ENCODE peak calls at places on chromosome 19, in five cellular contexts. One of them, this sample, is unnamed.

GRCh38 chr19:43354305-43354627 is 780 bp downstream of the CD177 start:
- DNase-seq in tibial nerve: no peak
- DNase-seq in Caco-2: no peak
- DNase-seq in heart right ventricle: no peak
- DNase-seq in left lung: no peak
- DNase-seq in this sample: no peak

GRCh38 chr19:46840157-46840942 is 10.3 kb downstream of the AP2S1 start:
- DNase-seq in tibial nerve: peak; percentile 28
- DNase-seq in Caco-2: peak; percentile 68
- DNase-seq in heart right ventricle: peak; percentile 47
- DNase-seq in left lung: no peak
- DNase-seq in this sample: peak; percentile 67

GRCh38 chr19:12788682-12789097 is 2.6 kb upstream of the JUNB start:
- DNase-seq in tibial nerve: peak; percentile 79
- DNase-seq in Caco-2: no peak
- DNase-seq in heart right ventricle: peak; percentile 84
- DNase-seq in left lung: peak; percentile 87
- DNase-seq in this sample: peak; percentile 84

GRCh38 chr19:19445911-19446361 is 40.5 kb downstream of the GATAD2A start:
- DNase-seq in tibial nerve: no peak
- DNase-seq in Caco-2: no peak
- DNase-seq in heart right ventricle: no peak
- DNase-seq in left lung: no peak
- DNase-seq in this sample: no peak

GRCh38 chr19:46704379-46705076 is 12.4 kb downstream of the PRKD2 start:
- DNase-seq in tibial nerve: peak; percentile 91
- DNase-seq in Caco-2: no peak
- DNase-seq in heart right ventricle: peak; percentile 86
- DNase-seq in left lung: peak; percentile 68
- DNase-seq in this sample: peak; percentile 55

GRCh38 chr19:49338691-49339363 is 3.6 kb downstream of the CD37 start:
- DNase-seq in tibial nerve: no peak
- DNase-seq in Caco-2: peak; percentile 91
- DNase-seq in heart right ventricle: peak; percentile 73
- DNase-seq in left lung: peak; percentile 87
- DNase-seq in this sample: peak; percentile 86

GRCh38 chr19:56712609-56713008 is 41.1 kb upstream of the ZNF835 start:
- DNase-seq in tibial nerve: no peak
- DNase-seq in Caco-2: no peak
- DNase-seq in heart right ventricle: no peak
- DNase-seq in left lung: no peak
- DNase-seq in this sample: no peak

GRCh38 chr19:50831026-50831396 is 2.4 kb downstream of the KLK15 start:
- DNase-seq in tibial nerve: no peak
- DNase-seq in Caco-2: no peak
- DNase-seq in heart right ventricle: no peak
- DNase-seq in left lung: no peak
- DNase-seq in this sample: no peak

GRCh38 chr19:6760606-6761005 is 6.6 kb downstream of the SH2D3A start:
- DNase-seq in tibial nerve: no peak
- DNase-seq in Caco-2: no peak
- DNase-seq in heart right ventricle: no peak
- DNase-seq in left lung: no peak
- DNase-seq in this sample: no peak

GRCh38 chr19:52473655-52474350 is 20.4 kb downstream of the ZNF578 start:
- DNase-seq in tibial nerve: no peak
- DNase-seq in Caco-2: no peak
- DNase-seq in heart right ventricle: no peak
- DNase-seq in left lung: no peak
- DNase-seq in this sample: no peak

GRCh38 chr19:48064509-48064908 is 20.6 kb upstream of the CABP5 start:
- DNase-seq in tibial nerve: no peak
- DNase-seq in Caco-2: no peak
- DNase-seq in heart right ventricle: no peak
- DNase-seq in left lung: no peak
- DNase-seq in this sample: no peak

GRCh38 chr19:5621945-5622464 is 571 bp downstream of the SAFB2 start:
- DNase-seq in tibial nerve: no peak
- DNase-seq in Caco-2: no peak
- DNase-seq in heart right ventricle: peak; percentile 21
- DNase-seq in left lung: peak; percentile 40
- DNase-seq in this sample: no peak

GRCh38 chr19:18660051-18660910 is 23.2 kb upstream of the CRTC1 start:
- DNase-seq in tibial nerve: peak; percentile 49
- DNase-seq in Caco-2: no peak
- DNase-seq in heart right ventricle: peak; percentile 80
- DNase-seq in left lung: peak; percentile 77
- DNase-seq in this sample: no peak

GRCh38 chr19:55206664-55207500 is 2.4 kb downstream of the PTPRH start:
- DNase-seq in tibial nerve: peak; percentile 44
- DNase-seq in Caco-2: peak; percentile 91
- DNase-seq in heart right ventricle: peak; percentile 79
- DNase-seq in left lung: peak; percentile 85
- DNase-seq in this sample: peak; percentile 99

GRCh38 chr19:40578442-40578908 is 1.8 kb downstream of the SHKBP1 start:
- DNase-seq in tibial nerve: no peak
- DNase-seq in Caco-2: peak; percentile 72
- DNase-seq in heart right ventricle: no peak
- DNase-seq in left lung: no peak
- DNase-seq in this sample: peak; percentile 32

GRCh38 chr19:3575949-3576673 is 3.4 kb downstream of the HMG20B start:
- DNase-seq in tibial nerve: no peak
- DNase-seq in Caco-2: no peak
- DNase-seq in heart right ventricle: no peak
- DNase-seq in left lung: no peak
- DNase-seq in this sample: no peak

GRCh38 chr19:1774999-1775772 is 21.9 kb downstream of the ONECUT3 start:
- DNase-seq in tibial nerve: no peak
- DNase-seq in Caco-2: no peak
- DNase-seq in heart right ventricle: no peak
- DNase-seq in left lung: no peak
- DNase-seq in this sample: no peak

GRCh38 chr19:1775951-1776605 is 22.8 kb downstream of the ONECUT3 start:
- DNase-seq in tibial nerve: no peak
- DNase-seq in Caco-2: no peak
- DNase-seq in heart right ventricle: no peak
- DNase-seq in left lung: no peak
- DNase-seq in this sample: no peak

GRCh38 chr19:1779604-1779973 is 26.3 kb downstream of the ONECUT3 start:
- DNase-seq in tibial nerve: no peak
- DNase-seq in Caco-2: no peak
- DNase-seq in heart right ventricle: no peak
- DNase-seq in left lung: no peak
- DNase-seq in this sample: no peak

GRCh38 chr19:1776606-1777147 is 23.4 kb downstream of the ONECUT3 start:
- DNase-seq in tibial nerve: no peak
- DNase-seq in Caco-2: no peak
- DNase-seq in heart right ventricle: no peak
- DNase-seq in left lung: no peak
- DNase-seq in this sample: no peak

DNA sequence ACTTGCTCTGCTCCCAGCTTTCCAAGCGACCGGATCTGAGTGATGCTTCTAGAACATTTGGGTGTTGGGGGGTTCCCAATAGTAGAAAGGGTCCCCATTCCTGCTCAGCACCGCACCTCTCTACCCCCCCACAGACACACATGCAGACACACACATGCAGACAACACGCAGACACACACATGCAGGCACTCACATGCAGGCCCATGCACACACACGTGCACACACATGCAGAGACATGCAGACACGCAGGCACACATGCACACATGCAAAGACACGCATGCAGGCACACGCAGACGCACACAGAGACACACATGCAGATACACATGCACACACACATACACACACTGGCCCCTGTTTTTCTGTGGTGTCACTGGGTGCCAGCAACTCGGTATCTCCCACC is 23.8 kb downstream of the ONECUT3 start:
- DNase-seq in tibial nerve: no peak
- DNase-seq in Caco-2: no peak
- DNase-seq in heart right ventricle: no peak
- DNase-seq in left lung: no peak
- DNase-seq in this sample: no peak
- H3K27me3 ChIP-seq in tibial nerve: peaks cover 96% of the 10 kb centered on the region
- H3K27me3 ChIP-seq in Caco-2: no peaks in the 10 kb centered on the region
- H3K27me3 ChIP-seq in heart right ventricle: peaks cover 97% of the 10 kb centered on the region
- H3K27me3 ChIP-seq in left lung: peaks cover 66% of the 10 kb centered on the region
- H3K27me3 ChIP-seq in this sample: peaks cover 45% of the 10 kb centered on the region

GRCh38 chr19:2045501-2046045 is 5.5 kb downstream of the MKNK2 start:
- DNase-seq in tibial nerve: no peak
- DNase-seq in Caco-2: no peak
- DNase-seq in heart right ventricle: peak; percentile 58
- DNase-seq in left lung: no peak
- DNase-seq in this sample: no peak

GRCh38 chr19:2043269-2043641 is 7.8 kb downstream of the MKNK2 start:
- DNase-seq in tibial nerve: no peak
- DNase-seq in Caco-2: no peak
- DNase-seq in heart right ventricle: no peak
- DNase-seq in left lung: no peak
- DNase-seq in this sample: no peak

GRCh38 chr19:2046046-2046907 is 4.8 kb downstream of the MKNK2 start:
- DNase-seq in tibial nerve: no peak
- DNase-seq in Caco-2: no peak
- DNase-seq in heart right ventricle: no peak
- DNase-seq in left lung: no peak
- DNase-seq in this sample: no peak

GRCh38 chr19:2043864-2044708 is 7.0 kb downstream of the MKNK2 start:
- DNase-seq in tibial nerve: no peak
- DNase-seq in Caco-2: no peak
- DNase-seq in heart right ventricle: no peak
- DNase-seq in left lung: no peak
- DNase-seq in this sample: no peak

DNA sequence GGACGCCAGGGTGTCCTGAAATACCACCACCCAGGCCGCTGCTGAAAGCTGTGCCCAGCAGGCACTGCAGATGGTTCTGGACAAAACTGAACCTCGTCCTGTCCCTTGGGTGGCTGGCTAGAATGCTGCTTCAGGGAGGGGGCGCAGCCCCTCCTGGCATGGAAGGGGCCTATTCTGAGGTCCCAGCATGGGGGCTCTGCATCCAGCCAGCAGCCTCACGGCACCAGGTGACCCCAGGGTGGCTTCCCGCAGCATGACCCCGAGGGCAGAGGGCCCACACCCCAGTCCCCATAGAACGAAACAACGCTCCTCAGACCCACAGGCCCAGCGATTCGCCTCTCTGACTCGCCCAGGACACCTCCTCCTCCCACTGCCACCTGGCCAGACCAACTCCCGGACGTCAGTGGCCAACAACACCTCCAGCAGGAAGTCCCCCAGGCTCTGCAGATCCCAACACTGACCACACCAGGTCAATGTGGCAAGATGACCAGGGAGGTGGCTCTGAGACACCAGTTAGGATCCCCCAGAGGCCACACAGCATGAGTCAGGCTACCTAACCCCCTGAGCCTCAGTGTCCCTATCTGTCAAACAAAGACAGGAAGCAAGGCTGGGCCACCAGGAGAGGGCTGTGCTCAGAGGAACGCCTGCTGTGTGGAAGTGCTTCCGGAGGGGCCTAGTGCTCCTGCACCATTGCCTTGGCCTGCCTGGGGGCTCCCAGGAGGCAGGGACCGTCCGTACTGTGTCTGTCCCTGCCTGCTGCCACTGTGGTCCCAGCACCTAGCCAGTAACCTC is 6.1 kb downstream of the MKNK2 start:
- DNase-seq in tibial nerve: no peak
- DNase-seq in Caco-2: no peak
- DNase-seq in heart right ventricle: no peak
- DNase-seq in left lung: no peak
- DNase-seq in this sample: no peak
- H3K4me1 ChIP-seq in tibial nerve: no peaks in the 10 kb centered on the region
- H3K4me1 ChIP-seq in Caco-2: peaks cover 11% of the 10 kb centered on the region
- H3K4me1 ChIP-seq in heart right ventricle: peaks cover 92% of the 10 kb centered on the region
- H3K4me1 ChIP-seq in left lung: peaks cover 57% of the 10 kb centered on the region
- H3K4me1 ChIP-seq in this sample: peaks cover 6% of the 10 kb centered on the region

DNA sequence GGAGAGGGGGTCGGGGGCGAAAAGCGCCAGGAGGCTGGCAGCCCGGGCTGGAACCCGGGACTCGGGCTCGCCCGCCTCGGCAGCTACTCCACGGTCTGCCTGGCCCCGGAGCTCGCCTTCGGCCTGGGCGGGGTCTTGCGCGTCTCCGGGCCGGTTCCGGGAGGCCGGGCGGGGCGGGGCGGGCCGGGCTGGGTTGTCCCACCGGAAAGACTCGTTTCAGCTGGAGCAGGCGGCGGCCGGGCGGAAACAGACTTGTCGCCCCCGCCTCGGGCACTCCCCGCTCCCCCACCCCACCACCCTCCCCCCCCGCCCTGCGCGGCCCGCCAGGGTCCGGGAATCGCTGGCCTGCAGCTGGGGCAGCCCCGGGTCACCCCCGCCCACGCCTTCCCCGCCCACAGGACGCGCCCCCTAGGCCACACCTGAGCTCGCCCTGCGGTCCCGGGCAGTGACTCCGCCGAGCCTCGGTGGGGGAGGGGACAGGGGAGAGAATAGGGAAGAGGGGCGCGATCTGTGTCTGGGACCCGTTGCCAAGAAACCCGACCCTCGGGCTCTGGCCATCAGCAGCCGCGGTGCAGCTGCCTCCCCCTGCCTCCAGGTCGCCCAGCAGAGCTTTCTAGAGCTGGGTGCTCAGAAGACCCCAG is 109.4 kb downstream of the KCTD15 start:
- DNase-seq in tibial nerve: no peak
- DNase-seq in Caco-2: peak; percentile 86
- DNase-seq in heart right ventricle: peak; percentile 80
- DNase-seq in left lung: peak; percentile 62
- DNase-seq in this sample: peak; percentile 29
- H3K27me3 ChIP-seq in tibial nerve: peaks cover 17% of the 10 kb centered on the region
- H3K27me3 ChIP-seq in Caco-2: no peaks in the 10 kb centered on the region
- H3K27me3 ChIP-seq in heart right ventricle: peaks cover 25% of the 10 kb centered on the region
- H3K27me3 ChIP-seq in left lung: no peaks in the 10 kb centered on the region
- H3K27me3 ChIP-seq in this sample: peaks cover 14% of the 10 kb centered on the region

GRCh38 chr19:35644987-35645679 is 3.0 kb upstream of the COX6B1 start:
- DNase-seq in tibial nerve: peak; percentile 90
- DNase-seq in Caco-2: peak; percentile 82
- DNase-seq in heart right ventricle: peak; percentile 90
- DNase-seq in left lung: peak; percentile 86
- DNase-seq in this sample: peak; percentile 64
- H3K4me1 ChIP-seq in tibial nerve: no peaks in the 10 kb centered on the region
- H3K4me1 ChIP-seq in Caco-2: peaks cover 26% of the 10 kb centered on the region
- H3K4me1 ChIP-seq in heart right ventricle: peaks cover 19% of the 10 kb centered on the region
- H3K4me1 ChIP-seq in left lung: peaks cover 9% of the 10 kb centered on the region
- H3K4me1 ChIP-seq in this sample: peaks cover 15% of the 10 kb centered on the region

GRCh38 chr19:54009440-54009839 is 18.0 kb downstream of the CACNG6 start:
- DNase-seq in tibial nerve: no peak
- DNase-seq in Caco-2: no peak
- DNase-seq in heart right ventricle: no peak
- DNase-seq in left lung: no peak
- DNase-seq in this sample: no peak
- H3K27me3 ChIP-seq in tibial nerve: peaks cover 16% of the 10 kb centered on the region
- H3K27me3 ChIP-seq in Caco-2: no peaks in the 10 kb centered on the region
- H3K27me3 ChIP-seq in heart right ventricle: peaks cover 85% of the 10 kb centered on the region
- H3K27me3 ChIP-seq in left lung: peaks cover 5% of the 10 kb centered on the region
- H3K27me3 ChIP-seq in this sample: no peaks in the 10 kb centered on the region